ENCODE peak calls at places on chromosomes 13 and 19, in seven cellular contexts. One of them, this sample, is unnamed.

GRCh38 chr13:38755792-38756191 is 68.9 kb downstream of the FREM2 start:
- DNase-seq in activated CD4-positive, alpha-beta T cell treated with anti-CD3 and anti-CD28 coated beads for 24 hours: no peak
- DNase-seq in HTR-8/SVneo: no peak
- DNase-seq in mesothelial cell of epicardium: no peak
- DNase-seq in stimulated activated CD4-positive, alpha-beta T cell treated with anti-CD3 and anti-CD28 coated beads, Interleukin-4, amount 100 ng/mL, for 48 hours: no peak
- DNase-seq in substantia nigra: no peak
- DNase-seq in hypothalamus: no peak
- DNase-seq in this sample: no peak

GRCh38 chr13:87671824-87672603 is 843 bp downstream of the SLITRK5 start:
- DNase-seq in activated CD4-positive, alpha-beta T cell treated with anti-CD3 and anti-CD28 coated beads for 24 hours: no peak
- DNase-seq in HTR-8/SVneo: no peak
- DNase-seq in mesothelial cell of epicardium: peak
- DNase-seq in stimulated activated CD4-positive, alpha-beta T cell treated with anti-CD3 and anti-CD28 coated beads, Interleukin-4, amount 100 ng/mL, for 48 hours: no peak
- DNase-seq in substantia nigra: peak
- DNase-seq in hypothalamus: no peak
- DNase-seq in this sample: peak

GRCh38 chr19:14337510-14337909 is 43.7 kb upstream of the ADGRE5 start:
- DNase-seq in activated CD4-positive, alpha-beta T cell treated with anti-CD3 and anti-CD28 coated beads for 24 hours: no peak
- DNase-seq in HTR-8/SVneo: no peak
- DNase-seq in mesothelial cell of epicardium: no peak
- DNase-seq in stimulated activated CD4-positive, alpha-beta T cell treated with anti-CD3 and anti-CD28 coated beads, Interleukin-4, amount 100 ng/mL, for 48 hours: peak
- DNase-seq in substantia nigra: no peak
- DNase-seq in hypothalamus: no peak
- DNase-seq in this sample: peak

GRCh38 chr13:99812611-99813010 is 159.0 kb downstream of the ZIC5 start:
- DNase-seq in activated CD4-positive, alpha-beta T cell treated with anti-CD3 and anti-CD28 coated beads for 24 hours: no peak
- DNase-seq in HTR-8/SVneo: peak
- DNase-seq in mesothelial cell of epicardium: no peak
- DNase-seq in stimulated activated CD4-positive, alpha-beta T cell treated with anti-CD3 and anti-CD28 coated beads, Interleukin-4, amount 100 ng/mL, for 48 hours: no peak
- DNase-seq in substantia nigra: no peak
- DNase-seq in hypothalamus: no peak
- DNase-seq in this sample: no peak

GRCh38 chr19:55199620-55200204 is 9.6 kb downstream of the PTPRH start:
- DNase-seq in activated CD4-positive, alpha-beta T cell treated with anti-CD3 and anti-CD28 coated beads for 24 hours: no peak
- DNase-seq in HTR-8/SVneo: no peak
- DNase-seq in mesothelial cell of epicardium: no peak
- DNase-seq in stimulated activated CD4-positive, alpha-beta T cell treated with anti-CD3 and anti-CD28 coated beads, Interleukin-4, amount 100 ng/mL, for 48 hours: no peak
- DNase-seq in substantia nigra: no peak
- DNase-seq in hypothalamus: no peak
- DNase-seq in this sample: no peak

GRCh38 chr19:43618921-43619261 is 538 bp downstream of the ZNF428 start:
- DNase-seq in activated CD4-positive, alpha-beta T cell treated with anti-CD3 and anti-CD28 coated beads for 24 hours: no peak
- DNase-seq in HTR-8/SVneo: peak
- DNase-seq in mesothelial cell of epicardium: no peak
- DNase-seq in stimulated activated CD4-positive, alpha-beta T cell treated with anti-CD3 and anti-CD28 coated beads, Interleukin-4, amount 100 ng/mL, for 48 hours: no peak
- DNase-seq in substantia nigra: peak
- DNase-seq in hypothalamus: no peak
- DNase-seq in this sample: peak

GRCh38 chr19:46574533-46574932 is 26.6 kb upstream of the CALM3 start:
- DNase-seq in activated CD4-positive, alpha-beta T cell treated with anti-CD3 and anti-CD28 coated beads for 24 hours: peak
- DNase-seq in HTR-8/SVneo: no peak
- DNase-seq in mesothelial cell of epicardium: no peak
- DNase-seq in stimulated activated CD4-positive, alpha-beta T cell treated with anti-CD3 and anti-CD28 coated beads, Interleukin-4, amount 100 ng/mL, for 48 hours: peak
- DNase-seq in substantia nigra: no peak
- DNase-seq in hypothalamus: no peak
- DNase-seq in this sample: no peak

GRCh38 chr19:21463449-21464105 is 41.8 kb upstream of the ZNF429 start:
- DNase-seq in activated CD4-positive, alpha-beta T cell treated with anti-CD3 and anti-CD28 coated beads for 24 hours: no peak
- DNase-seq in HTR-8/SVneo: no peak
- DNase-seq in mesothelial cell of epicardium: peak
- DNase-seq in stimulated activated CD4-positive, alpha-beta T cell treated with anti-CD3 and anti-CD28 coated beads, Interleukin-4, amount 100 ng/mL, for 48 hours: no peak
- DNase-seq in substantia nigra: no peak
- DNase-seq in hypothalamus: no peak
- DNase-seq in this sample: no peak

GRCh38 chr19:30441011-30441410 is 68.8 kb downstream of the ZNF536 start:
- DNase-seq in activated CD4-positive, alpha-beta T cell treated with anti-CD3 and anti-CD28 coated beads for 24 hours: no peak
- DNase-seq in HTR-8/SVneo: no peak
- DNase-seq in mesothelial cell of epicardium: no peak
- DNase-seq in stimulated activated CD4-positive, alpha-beta T cell treated with anti-CD3 and anti-CD28 coated beads, Interleukin-4, amount 100 ng/mL, for 48 hours: no peak
- DNase-seq in substantia nigra: no peak
- DNase-seq in hypothalamus: no peak
- DNase-seq in this sample: no peak

GRCh38 chr13:106503272-106503671 is 32.2 kb downstream of the EFNB2 start:
- DNase-seq in activated CD4-positive, alpha-beta T cell treated with anti-CD3 and anti-CD28 coated beads for 24 hours: no peak
- DNase-seq in HTR-8/SVneo: no peak
- DNase-seq in mesothelial cell of epicardium: no peak
- DNase-seq in stimulated activated CD4-positive, alpha-beta T cell treated with anti-CD3 and anti-CD28 coated beads, Interleukin-4, amount 100 ng/mL, for 48 hours: no peak
- DNase-seq in substantia nigra: no peak
- DNase-seq in hypothalamus: no peak
- DNase-seq in this sample: no peak

GRCh38 chr19:17687141-17687856 is 855 bp downstream of the UNC13A start:
- DNase-seq in activated CD4-positive, alpha-beta T cell treated with anti-CD3 and anti-CD28 coated beads for 24 hours: no peak
- DNase-seq in HTR-8/SVneo: no peak
- DNase-seq in mesothelial cell of epicardium: no peak
- DNase-seq in stimulated activated CD4-positive, alpha-beta T cell treated with anti-CD3 and anti-CD28 coated beads, Interleukin-4, amount 100 ng/mL, for 48 hours: no peak
- DNase-seq in substantia nigra: no peak
- DNase-seq in hypothalamus: no peak
- DNase-seq in this sample: no peak

GRCh38 chr13:26022538-26023292 is 29.1 kb downstream of the SHISA2 start:
- DNase-seq in activated CD4-positive, alpha-beta T cell treated with anti-CD3 and anti-CD28 coated beads for 24 hours: no peak
- DNase-seq in HTR-8/SVneo: peak
- DNase-seq in mesothelial cell of epicardium: no peak
- DNase-seq in stimulated activated CD4-positive, alpha-beta T cell treated with anti-CD3 and anti-CD28 coated beads, Interleukin-4, amount 100 ng/mL, for 48 hours: no peak
- DNase-seq in substantia nigra: no peak
- DNase-seq in hypothalamus: peak
- DNase-seq in this sample: no peak

GRCh38 chr13:106101201-106101600 is 434.3 kb downstream of the EFNB2 start:
- DNase-seq in activated CD4-positive, alpha-beta T cell treated with anti-CD3 and anti-CD28 coated beads for 24 hours: no peak
- DNase-seq in HTR-8/SVneo: no peak
- DNase-seq in mesothelial cell of epicardium: no peak
- DNase-seq in stimulated activated CD4-positive, alpha-beta T cell treated with anti-CD3 and anti-CD28 coated beads, Interleukin-4, amount 100 ng/mL, for 48 hours: no peak
- DNase-seq in substantia nigra: no peak
- DNase-seq in hypothalamus: no peak
- DNase-seq in this sample: no peak

GRCh38 chr19:12550951-12551832 is at the start of gene ZNF564:
- DNase-seq in activated CD4-positive, alpha-beta T cell treated with anti-CD3 and anti-CD28 coated beads for 24 hours: peak
- DNase-seq in HTR-8/SVneo: peak
- DNase-seq in mesothelial cell of epicardium: peak
- DNase-seq in stimulated activated CD4-positive, alpha-beta T cell treated with anti-CD3 and anti-CD28 coated beads, Interleukin-4, amount 100 ng/mL, for 48 hours: peak
- DNase-seq in substantia nigra: peak
- DNase-seq in hypothalamus: peak
- DNase-seq in this sample: peak

GRCh38 chr13:110421696-110422395 is 114.8 kb downstream of the COL4A2 start:
- DNase-seq in activated CD4-positive, alpha-beta T cell treated with anti-CD3 and anti-CD28 coated beads for 24 hours: no peak
- DNase-seq in HTR-8/SVneo: no peak
- DNase-seq in mesothelial cell of epicardium: no peak
- DNase-seq in stimulated activated CD4-positive, alpha-beta T cell treated with anti-CD3 and anti-CD28 coated beads, Interleukin-4, amount 100 ng/mL, for 48 hours: no peak
- DNase-seq in substantia nigra: no peak
- DNase-seq in hypothalamus: no peak
- DNase-seq in this sample: no peak

GRCh38 chr13:101289764-101290163 is 126.5 kb downstream of the NALCN start:
- DNase-seq in activated CD4-positive, alpha-beta T cell treated with anti-CD3 and anti-CD28 coated beads for 24 hours: no peak
- DNase-seq in HTR-8/SVneo: no peak
- DNase-seq in mesothelial cell of epicardium: peak
- DNase-seq in stimulated activated CD4-positive, alpha-beta T cell treated with anti-CD3 and anti-CD28 coated beads, Interleukin-4, amount 100 ng/mL, for 48 hours: no peak
- DNase-seq in substantia nigra: peak
- DNase-seq in hypothalamus: peak
- DNase-seq in this sample: peak

GRCh38 chr13:112685856-112686255 is 4.0 kb upstream of the ATP11A start:
- DNase-seq in activated CD4-positive, alpha-beta T cell treated with anti-CD3 and anti-CD28 coated beads for 24 hours: no peak
- DNase-seq in HTR-8/SVneo: no peak
- DNase-seq in mesothelial cell of epicardium: no peak
- DNase-seq in stimulated activated CD4-positive, alpha-beta T cell treated with anti-CD3 and anti-CD28 coated beads, Interleukin-4, amount 100 ng/mL, for 48 hours: no peak
- DNase-seq in substantia nigra: no peak
- DNase-seq in hypothalamus: no peak
- DNase-seq in this sample: no peak

GRCh38 chr13:107866007-107866665 is 349.2 kb downstream of the LIG4 start:
- DNase-seq in activated CD4-positive, alpha-beta T cell treated with anti-CD3 and anti-CD28 coated beads for 24 hours: no peak
- DNase-seq in HTR-8/SVneo: no peak
- DNase-seq in mesothelial cell of epicardium: peak
- DNase-seq in stimulated activated CD4-positive, alpha-beta T cell treated with anti-CD3 and anti-CD28 coated beads, Interleukin-4, amount 100 ng/mL, for 48 hours: no peak
- DNase-seq in substantia nigra: no peak
- DNase-seq in hypothalamus: peak
- DNase-seq in this sample: no peak

GRCh38 chr13:101121608-101122007 is 294.7 kb downstream of the NALCN start:
- DNase-seq in activated CD4-positive, alpha-beta T cell treated with anti-CD3 and anti-CD28 coated beads for 24 hours: no peak
- DNase-seq in HTR-8/SVneo: no peak
- DNase-seq in mesothelial cell of epicardium: no peak
- DNase-seq in stimulated activated CD4-positive, alpha-beta T cell treated with anti-CD3 and anti-CD28 coated beads, Interleukin-4, amount 100 ng/mL, for 48 hours: no peak
- DNase-seq in substantia nigra: no peak
- DNase-seq in hypothalamus: no peak
- DNase-seq in this sample: no peak

GRCh38 chr19:10408511-10409291 is 5.4 kb upstream of the CDC37 start:
- DNase-seq in activated CD4-positive, alpha-beta T cell treated with anti-CD3 and anti-CD28 coated beads for 24 hours: no peak
- DNase-seq in HTR-8/SVneo: no peak
- DNase-seq in mesothelial cell of epicardium: no peak
- DNase-seq in stimulated activated CD4-positive, alpha-beta T cell treated with anti-CD3 and anti-CD28 coated beads, Interleukin-4, amount 100 ng/mL, for 48 hours: no peak
- DNase-seq in substantia nigra: peak
- DNase-seq in hypothalamus: peak
- DNase-seq in this sample: peak

GRCh38 chr13:44151474-44151873 is 222.2 kb upstream of the SERP2 start:
- DNase-seq in activated CD4-positive, alpha-beta T cell treated with anti-CD3 and anti-CD28 coated beads for 24 hours: no peak
- DNase-seq in HTR-8/SVneo: no peak
- DNase-seq in mesothelial cell of epicardium: no peak
- DNase-seq in stimulated activated CD4-positive, alpha-beta T cell treated with anti-CD3 and anti-CD28 coated beads, Interleukin-4, amount 100 ng/mL, for 48 hours: no peak
- DNase-seq in substantia nigra: no peak
- DNase-seq in hypothalamus: no peak
- DNase-seq in this sample: no peak

GRCh38 chr19:31146546-31147183 is 202.6 kb downstream of the TSHZ3 start:
- DNase-seq in activated CD4-positive, alpha-beta T cell treated with anti-CD3 and anti-CD28 coated beads for 24 hours: no peak
- DNase-seq in HTR-8/SVneo: no peak
- DNase-seq in mesothelial cell of epicardium: no peak
- DNase-seq in stimulated activated CD4-positive, alpha-beta T cell treated with anti-CD3 and anti-CD28 coated beads, Interleukin-4, amount 100 ng/mL, for 48 hours: no peak
- DNase-seq in substantia nigra: no peak
- DNase-seq in hypothalamus: no peak
- DNase-seq in this sample: no peak

GRCh38 chr13:64078025-64078424 is 2662.4 kb upstream of the PCDH20 start:
- DNase-seq in activated CD4-positive, alpha-beta T cell treated with anti-CD3 and anti-CD28 coated beads for 24 hours: no peak
- DNase-seq in HTR-8/SVneo: no peak
- DNase-seq in mesothelial cell of epicardium: no peak
- DNase-seq in stimulated activated CD4-positive, alpha-beta T cell treated with anti-CD3 and anti-CD28 coated beads, Interleukin-4, amount 100 ng/mL, for 48 hours: no peak
- DNase-seq in substantia nigra: no peak
- DNase-seq in hypothalamus: no peak
- DNase-seq in this sample: no peak

GRCh38 chr13:80529734-80530133 is 188.8 kb upstream of the SPRY2 start:
- DNase-seq in activated CD4-positive, alpha-beta T cell treated with anti-CD3 and anti-CD28 coated beads for 24 hours: no peak
- DNase-seq in HTR-8/SVneo: no peak
- DNase-seq in mesothelial cell of epicardium: no peak
- DNase-seq in stimulated activated CD4-positive, alpha-beta T cell treated with anti-CD3 and anti-CD28 coated beads, Interleukin-4, amount 100 ng/mL, for 48 hours: no peak
- DNase-seq in substantia nigra: no peak
- DNase-seq in hypothalamus: no peak
- DNase-seq in this sample: no peak

GRCh38 chr19:46412983-46413261 is 442 bp downstream of the CCDC8 start:
- DNase-seq in activated CD4-positive, alpha-beta T cell treated with anti-CD3 and anti-CD28 coated beads for 24 hours: no peak
- DNase-seq in HTR-8/SVneo: no peak
- DNase-seq in mesothelial cell of epicardium: no peak
- DNase-seq in stimulated activated CD4-positive, alpha-beta T cell treated with anti-CD3 and anti-CD28 coated beads, Interleukin-4, amount 100 ng/mL, for 48 hours: no peak
- DNase-seq in substantia nigra: no peak
- DNase-seq in hypothalamus: no peak
- DNase-seq in this sample: no peak

GRCh38 chr13:113634279-113635047 is 23.5 kb downstream of the ATP4B start:
- DNase-seq in activated CD4-positive, alpha-beta T cell treated with anti-CD3 and anti-CD28 coated beads for 24 hours: no peak
- DNase-seq in HTR-8/SVneo: no peak
- DNase-seq in mesothelial cell of epicardium: no peak
- DNase-seq in stimulated activated CD4-positive, alpha-beta T cell treated with anti-CD3 and anti-CD28 coated beads, Interleukin-4, amount 100 ng/mL, for 48 hours: no peak
- DNase-seq in substantia nigra: no peak
- DNase-seq in hypothalamus: no peak
- DNase-seq in this sample: no peak

GRCh38 chr19:41616785-41617621 is 9.9 kb downstream of the CEACAM4 start:
- DNase-seq in activated CD4-positive, alpha-beta T cell treated with anti-CD3 and anti-CD28 coated beads for 24 hours: no peak
- DNase-seq in HTR-8/SVneo: peak
- DNase-seq in mesothelial cell of epicardium: no peak
- DNase-seq in stimulated activated CD4-positive, alpha-beta T cell treated with anti-CD3 and anti-CD28 coated beads, Interleukin-4, amount 100 ng/mL, for 48 hours: no peak
- DNase-seq in substantia nigra: no peak
- DNase-seq in hypothalamus: no peak
- DNase-seq in this sample: peak

GRCh38 chr13:110637747-110638146 is 22.4 kb downstream of the NAXD start:
- DNase-seq in activated CD4-positive, alpha-beta T cell treated with anti-CD3 and anti-CD28 coated beads for 24 hours: no peak
- DNase-seq in HTR-8/SVneo: no peak
- DNase-seq in mesothelial cell of epicardium: no peak
- DNase-seq in stimulated activated CD4-positive, alpha-beta T cell treated with anti-CD3 and anti-CD28 coated beads, Interleukin-4, amount 100 ng/mL, for 48 hours: no peak
- DNase-seq in substantia nigra: no peak
- DNase-seq in hypothalamus: no peak
- DNase-seq in this sample: no peak

GRCh38 chr19:41351339-41352245 is 2.1 kb downstream of the TGFB1 start:
- DNase-seq in activated CD4-positive, alpha-beta T cell treated with anti-CD3 and anti-CD28 coated beads for 24 hours: peak
- DNase-seq in HTR-8/SVneo: peak
- DNase-seq in mesothelial cell of epicardium: peak
- DNase-seq in stimulated activated CD4-positive, alpha-beta T cell treated with anti-CD3 and anti-CD28 coated beads, Interleukin-4, amount 100 ng/mL, for 48 hours: peak
- DNase-seq in substantia nigra: peak
- DNase-seq in hypothalamus: peak
- DNase-seq in this sample: peak

GRCh38 chr13:67299072-67299635 is 69.0 kb upstream of the PCDH9 start:
- DNase-seq in activated CD4-positive, alpha-beta T cell treated with anti-CD3 and anti-CD28 coated beads for 24 hours: no peak
- DNase-seq in HTR-8/SVneo: no peak
- DNase-seq in mesothelial cell of epicardium: no peak
- DNase-seq in stimulated activated CD4-positive, alpha-beta T cell treated with anti-CD3 and anti-CD28 coated beads, Interleukin-4, amount 100 ng/mL, for 48 hours: no peak
- DNase-seq in substantia nigra: no peak
- DNase-seq in hypothalamus: no peak
- DNase-seq in this sample: no peak

GRCh38 chr19:2032296-2032941 is 16.9 kb upstream of the BTBD2 start:
- DNase-seq in activated CD4-positive, alpha-beta T cell treated with anti-CD3 and anti-CD28 coated beads for 24 hours: no peak
- DNase-seq in HTR-8/SVneo: peak
- DNase-seq in mesothelial cell of epicardium: no peak
- DNase-seq in stimulated activated CD4-positive, alpha-beta T cell treated with anti-CD3 and anti-CD28 coated beads, Interleukin-4, amount 100 ng/mL, for 48 hours: no peak
- DNase-seq in substantia nigra: peak
- DNase-seq in hypothalamus: peak
- DNase-seq in this sample: no peak

GRCh38 chr19:17089238-17089637 is 13.7 kb downstream of the MYO9B start:
- DNase-seq in activated CD4-positive, alpha-beta T cell treated with anti-CD3 and anti-CD28 coated beads for 24 hours: no peak
- DNase-seq in HTR-8/SVneo: no peak
- DNase-seq in mesothelial cell of epicardium: no peak
- DNase-seq in stimulated activated CD4-positive, alpha-beta T cell treated with anti-CD3 and anti-CD28 coated beads, Interleukin-4, amount 100 ng/mL, for 48 hours: no peak
- DNase-seq in substantia nigra: no peak
- DNase-seq in hypothalamus: no peak
- DNase-seq in this sample: no peak

GRCh38 chr19:28727133-28727834 is 485.7 kb downstream of the UQCRFS1 start:
- DNase-seq in activated CD4-positive, alpha-beta T cell treated with anti-CD3 and anti-CD28 coated beads for 24 hours: peak
- DNase-seq in HTR-8/SVneo: no peak
- DNase-seq in mesothelial cell of epicardium: no peak
- DNase-seq in stimulated activated CD4-positive, alpha-beta T cell treated with anti-CD3 and anti-CD28 coated beads, Interleukin-4, amount 100 ng/mL, for 48 hours: no peak
- DNase-seq in substantia nigra: no peak
- DNase-seq in hypothalamus: no peak
- DNase-seq in this sample: no peak

GRCh38 chr19:8832132-8833021 is at the start of the genes MBD3L1 and ZNF558:
- DNase-seq in activated CD4-positive, alpha-beta T cell treated with anti-CD3 and anti-CD28 coated beads for 24 hours: peak
- DNase-seq in HTR-8/SVneo: peak
- DNase-seq in mesothelial cell of epicardium: peak
- DNase-seq in stimulated activated CD4-positive, alpha-beta T cell treated with anti-CD3 and anti-CD28 coated beads, Interleukin-4, amount 100 ng/mL, for 48 hours: peak
- DNase-seq in substantia nigra: peak
- DNase-seq in hypothalamus: peak
- DNase-seq in this sample: peak

GRCh38 chr19:14686411-14686810 is 3.4 kb upstream of the ZNF333 start:
- DNase-seq in activated CD4-positive, alpha-beta T cell treated with anti-CD3 and anti-CD28 coated beads for 24 hours: no peak
- DNase-seq in HTR-8/SVneo: no peak
- DNase-seq in mesothelial cell of epicardium: no peak
- DNase-seq in stimulated activated CD4-positive, alpha-beta T cell treated with anti-CD3 and anti-CD28 coated beads, Interleukin-4, amount 100 ng/mL, for 48 hours: peak
- DNase-seq in substantia nigra: no peak
- DNase-seq in hypothalamus: no peak
- DNase-seq in this sample: peak

GRCh38 chr13:37701972-37702371 is 103.4 kb upstream of the POSTN start:
- DNase-seq in activated CD4-positive, alpha-beta T cell treated with anti-CD3 and anti-CD28 coated beads for 24 hours: no peak
- DNase-seq in HTR-8/SVneo: peak
- DNase-seq in mesothelial cell of epicardium: no peak
- DNase-seq in stimulated activated CD4-positive, alpha-beta T cell treated with anti-CD3 and anti-CD28 coated beads, Interleukin-4, amount 100 ng/mL, for 48 hours: no peak
- DNase-seq in substantia nigra: no peak
- DNase-seq in hypothalamus: no peak
- DNase-seq in this sample: no peak